ENCODE peak calls at places on chromosomes 4 and X, in ten cellular contexts. Y is cardiac muscle cell, E is hepatocyte, I is neuronal stem cell, X is body of pancreas, Q is right cardiac atrium, G is RWPE1, B is sigmoid colon, W is astrocyte, P is A549. A is an unnamed sample.

GRCh38 chr4:152486414-152487389 is 49.2 kb downstream of the FBXW7 start:
- DNase-seq in X (no peak), E (no peak), P (peak), Q (no peak), B (no peak), G (no peak), W (no peak), Y (no peak), I (no peak), A (no peak)

GRCh38 chrX:40855411-40855810 is 120.1 kb upstream of the MED14 start:
- DNase-seq in X (no peak), G (peak), B (no peak), W (peak), E (no peak), P (no peak), I (no peak), Y (no peak), Q (no peak), A (no peak)

GRCh38 chr4:181498148-181498547 is 745.1 kb upstream of the TENM3 start:
- DNase-seq in G (no peak), W (no peak), X (no peak), Y (no peak), E (no peak), B (no peak), P (no peak), I (no peak), Q (no peak), A (no peak)

GRCh38 chr4:167767281-167767680 is 325.1 kb upstream of the ANXA10 start:
- DNase-seq in W (no peak), X (no peak), I (no peak), P (no peak), G (no peak), Q (no peak), E (no peak), Y (no peak), B (no peak), A (no peak)

GRCh38 chrX:16883487-16883804 is 13.3 kb upstream of the RBBP7 start:
- DNase-seq in B (no peak), I (no peak), P (no peak), X (no peak), W (no peak), E (no peak), Y (no peak), G (no peak), Q (no peak), A (no peak)

GRCh38 chrX:1592128-1592862 is 891 bp downstream of the AKAP17A start:
- DNase-seq in X (peak), I (no peak), B (no peak), P (no peak), W (peak), Y (peak), G (peak), Q (no peak), E (peak), A (no peak)

GRCh38 chr4:155529197-155529596 is 137.5 kb upstream of the GUCY1A1 start:
- DNase-seq in E (no peak), B (no peak), P (no peak), Q (no peak), I (no peak), Y (peak), G (no peak), X (no peak), W (no peak), A (no peak)

GRCh38 chr4:118740869-118741268 is 55.7 kb downstream of the METTL14 start:
- DNase-seq in W (no peak), E (peak), G (peak), Y (peak), I (no peak), Q (no peak), P (no peak), X (no peak), B (no peak), A (no peak)

GRCh38 chrX:41276661-41277506 is 57.1 kb upstream of the DDX3X start:
- DNase-seq in W (no peak), I (no peak), Y (no peak), P (no peak), E (no peak), B (no peak), G (no peak), X (no peak), Q (no peak), A (no peak)

GRCh38 chr4:91592125-91592524 is 711.6 kb upstream of the GRID2 start:
- DNase-seq in P (no peak), E (no peak), Q (no peak), G (no peak), X (no peak), W (no peak), B (no peak), Y (no peak), I (no peak), A (no peak)

GRCh38 chrX:117532339-117532738 is 584.3 kb downstream of the KLHL13 start:
- DNase-seq in I (no peak), Y (no peak), W (no peak), G (no peak), X (no peak), P (no peak), E (no peak), Q (no peak), B (no peak), A (no peak)

GRCh38 chrX:11724122-11725017 is 33.7 kb upstream of the MSL3 start:
- DNase-seq in E (peak), I (peak), G (peak), Q (no peak), P (peak), B (no peak), X (peak), W (peak), Y (peak), A (no peak)

GRCh38 chr4:38004887-38005286 is 44.7 kb downstream of the PTTG2 start:
- DNase-seq in B (no peak), Q (no peak), I (no peak), G (no peak), Y (no peak), E (no peak), W (no peak), P (no peak), X (no peak), A (no peak)

GRCh38 chr4:184265566-184266351 is 48.1 kb upstream of the ENPP6 start:
- DNase-seq in E (no peak), G (peak), B (no peak), W (peak), Q (no peak), X (no peak), I (no peak), P (peak), Y (peak), A (no peak)

GRCh38 chr4:26858035-26858918 is 2.4 kb upstream of the STIM2 start:
- DNase-seq in X (no peak), Y (no peak), G (no peak), E (no peak), Q (no peak), W (no peak), P (no peak), I (no peak), B (no peak), A (no peak)

GRCh38 chrX:138026211-138026610 is 460.3 kb downstream of the ZIC3 start:
- DNase-seq in B (no peak), E (peak), G (no peak), I (no peak), W (no peak), Q (no peak), X (no peak), Y (no peak), P (peak), A (no peak)

GRCh38 chrX:48972214-48973164 is 845 bp upstream of the KCND1 start:
- DNase-seq in B (no peak), Q (no peak), P (peak), G (no peak), W (peak), E (peak), X (peak), Y (peak), I (no peak), A (peak)

GRCh38 chr4:12852338-12853307 is 631.5 kb downstream of the RAB28 start:
- DNase-seq in E (peak), Y (peak), Q (no peak), B (no peak), G (peak), X (no peak), P (peak), W (peak), I (peak), A (no peak)

GRCh38 chr4:34953145-34953799 is 1291.0 kb downstream of the ARAP2 start:
- DNase-seq in W (no peak), Q (no peak), X (no peak), Y (no peak), P (peak), I (no peak), E (peak), G (no peak), B (peak), A (no peak)

GRCh38 chr4:95929448-95930064 is 89.7 kb downstream of the PDHA2 start:
- DNase-seq in W (peak), Q (no peak), X (no peak), B (no peak), Y (peak), P (peak), E (no peak), G (no peak), I (peak), A (no peak)

GRCh38 chrX:110491846-110492620 is 133.4 kb downstream of the RTL9 start:
- DNase-seq in B (no peak), E (no peak), Y (no peak), X (no peak), W (no peak), Q (no peak), G (no peak), P (no peak), I (no peak), A (no peak)

GRCh38 chr4:112381996-112382692 is 85.0 kb downstream of the ALPK1 start:
- DNase-seq in Y (no peak), X (no peak), Q (no peak), I (no peak), E (no peak), B (no peak), W (no peak), G (no peak), P (no peak), A (no peak)

GRCh38 chrX:46953597-46953996 is 41.4 kb downstream of the JADE3 start:
- DNase-seq in W (no peak), B (no peak), I (peak), Q (no peak), E (no peak), Y (peak), P (peak), X (no peak), G (no peak), A (no peak)

DNA sequence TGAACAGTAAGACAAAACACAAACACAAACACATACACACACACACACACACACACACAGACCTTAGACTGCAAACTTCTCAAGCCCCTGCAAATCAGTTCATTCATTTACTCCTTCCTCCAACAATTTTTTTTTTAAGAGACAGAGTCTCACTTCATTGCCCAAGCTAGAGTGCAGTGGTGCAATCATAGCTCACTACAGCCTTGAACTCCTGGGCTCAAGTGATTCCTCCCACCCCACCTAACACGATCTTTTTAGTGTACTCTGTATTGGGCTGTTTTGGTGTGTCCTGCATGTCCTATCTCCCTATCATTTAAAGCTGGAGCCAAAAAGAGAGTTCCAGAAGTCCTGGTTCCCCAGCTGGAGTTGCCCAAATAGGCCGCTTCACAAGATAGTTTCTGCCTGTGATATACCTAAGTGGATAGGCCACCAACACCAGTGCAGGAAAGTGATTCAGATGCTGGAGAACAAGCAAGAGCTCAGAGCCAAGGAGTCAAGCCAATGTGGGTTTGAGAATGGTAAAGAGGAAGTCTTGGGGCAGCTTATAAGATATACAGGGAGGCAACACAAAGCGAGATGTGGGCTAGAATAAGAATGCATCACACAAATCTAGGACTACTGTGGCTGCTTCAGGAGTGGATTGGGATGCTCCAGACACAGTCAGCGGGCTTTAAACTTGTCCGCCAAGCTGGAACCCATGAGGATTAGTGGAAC is 85.4 kb upstream of the RAPGEF2 start:
- DNase-seq in Y (no peak), X (no peak), W (no peak), B (no peak), Q (no peak), G (no peak), I (no peak), P (no peak), E (no peak), A (no peak)
- H3K27ac ChIP-seq in Y (no peak), X (no peak), W (no peak), B (peak), Q (no peak), G (no peak), I (no peak), P (no peak), E (no peak), A (no peak)

DNA sequence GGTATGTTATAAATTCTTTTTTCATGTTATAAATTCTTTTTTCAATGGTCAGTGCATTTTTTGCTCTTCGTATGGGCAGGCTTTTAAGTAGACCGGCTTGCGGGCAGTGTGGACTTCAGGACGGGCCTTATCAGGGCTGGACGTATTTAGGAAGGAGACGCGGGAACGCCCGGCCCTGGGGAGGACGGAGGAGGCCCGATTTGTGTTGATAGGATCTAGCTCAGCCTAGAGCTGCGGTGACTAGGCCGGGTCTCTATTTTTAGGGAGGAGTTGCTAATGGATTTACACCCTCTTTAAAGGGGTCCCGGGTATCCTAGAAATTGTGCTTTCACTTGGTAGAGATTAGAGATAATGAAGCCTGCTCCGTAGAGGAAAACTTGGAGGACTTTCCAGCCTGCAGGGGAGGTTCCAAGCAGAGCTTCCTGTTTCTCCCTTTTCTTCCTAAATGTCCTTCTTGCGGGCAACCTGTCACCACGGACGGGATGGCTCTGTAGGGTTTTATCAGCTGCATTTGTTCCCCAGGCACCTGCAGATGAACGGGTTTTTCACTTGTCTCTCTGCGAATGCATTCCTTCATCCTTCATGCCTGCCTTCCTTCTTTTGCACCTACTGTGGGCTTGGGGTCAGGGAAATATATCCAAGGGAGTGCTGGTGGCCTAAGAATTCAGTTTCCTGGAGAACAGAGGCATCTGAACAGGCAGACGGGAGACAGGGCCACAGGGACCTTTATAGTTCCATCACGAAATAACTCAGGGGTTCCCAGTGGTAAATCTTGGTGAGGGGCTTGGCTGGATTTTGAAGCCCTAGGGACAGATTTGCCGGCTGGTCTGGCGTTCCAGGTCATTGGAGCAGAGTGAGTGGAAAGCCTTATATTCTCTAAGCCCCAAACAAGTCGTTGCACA is 1.4 kb downstream of the CD99 start:
- DNase-seq in Y (peak), G (no peak), E (peak), W (peak), X (peak), Q (peak), I (no peak), B (no peak), P (peak), A (no peak)
- H3K27ac ChIP-seq in Y (peak), G (peak), E (peak), W (peak), X (no peak), Q (peak), I (no peak), B (peak), P (peak), A (peak)

DNA sequence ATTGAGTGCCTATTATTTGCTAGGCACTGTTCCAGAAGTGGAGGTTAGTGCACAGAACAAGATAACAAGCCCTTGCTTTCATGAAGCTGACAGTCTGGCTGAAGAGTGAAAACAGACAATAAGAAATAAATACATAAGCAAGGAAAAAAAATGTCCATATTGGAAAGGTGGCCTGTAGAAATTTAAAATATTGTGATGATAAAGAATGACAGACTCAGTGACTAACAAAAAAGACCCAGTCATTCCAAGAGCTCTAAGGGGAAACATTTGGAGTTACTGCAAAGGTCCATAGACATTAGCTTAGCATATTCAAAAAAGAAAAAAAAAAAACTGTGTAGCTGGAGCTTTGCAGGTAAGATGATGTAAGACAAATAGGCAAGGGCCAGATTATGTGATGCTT is 1.0 kb upstream of the ANTXR2 start:
- DNase-seq in Q (no peak), G (no peak), P (no peak), X (no peak), B (no peak), Y (peak), E (no peak), W (no peak), I (no peak), A (no peak)
- H3K27ac ChIP-seq in Q (no peak), G (no peak), P (no peak), X (no peak), B (peak), Y (peak), E (peak), W (no peak), I (no peak), A (no peak)

GRCh38 chr4:77525538-77525937 is 80.1 kb upstream of the CXCL13 start:
- DNase-seq in I (no peak), G (no peak), X (no peak), Q (no peak), W (no peak), Y (no peak), P (no peak), B (no peak), E (no peak), A (no peak)
- H3K27ac ChIP-seq in I (no peak), G (no peak), X (no peak), Q (no peak), W (no peak), Y (no peak), P (no peak), B (no peak), E (no peak), A (no peak)

GRCh38 chrX:134797390-134797700 is 139.1 kb upstream of the PLAC1 start:
- DNase-seq in Q (no peak), E (no peak), P (no peak), Y (no peak), G (no peak), X (no peak), B (no peak), I (no peak), W (no peak), A (no peak)
- H3K27ac ChIP-seq in Q (no peak), E (no peak), P (peak), Y (no peak), G (peak), X (no peak), B (no peak), I (peak), W (peak), A (no peak)

GRCh38 chr4:142474398-142475087 is 371.6 kb downstream of the INPP4B start:
- DNase-seq in G (peak), X (peak), B (no peak), E (no peak), I (no peak), Q (no peak), Y (no peak), W (peak), P (peak), A (no peak)
- H3K27ac ChIP-seq in G (no peak), X (no peak), B (no peak), E (no peak), I (no peak), Q (no peak), Y (no peak), W (no peak), P (peak), A (no peak)

GRCh38 chr4:139889901-139890300 is 224.3 kb downstream of the MGST2 start:
- DNase-seq in E (no peak), G (no peak), Q (no peak), Y (no peak), X (no peak), B (no peak), P (no peak), I (no peak), W (no peak), A (no peak)
- H3K27ac ChIP-seq in E (no peak), G (peak), Q (no peak), Y (no peak), X (no peak), B (no peak), P (no peak), I (no peak), W (no peak), A (no peak)

A was measured in caudate nucleus.